ENCODE peak calls at places on chromosome 2, in six cellular contexts. W, U, G, L, V and B are unnamed samples.
A peak's percentile ranks its signal among the peaks of the same experiment; 100 is the strongest.

GRCh38 chr2:192228685-192229084 is 34.0 kb upstream of the TMEFF2 start:
- DNase-seq in W (no peak), U (no peak), G (no peak), L (no peak), V (no peak), B (no peak)

GRCh38 chr2:60560734-60561649 is 7.5 kb upstream of the BCL11A start:
- DNase-seq in W (peak; percentile 57), U (no peak), G (no peak), L (no peak), V (no peak), B (peak; percentile 53)

GRCh38 chr2:229160180-229160579 is 110.9 kb downstream of the PID1 start:
- DNase-seq in W (no peak), U (no peak), G (no peak), L (no peak), V (peak; percentile 69), B (no peak)

GRCh38 chr2:173187911-173188788 is 112.5 kb downstream of the MAP3K20 start:
- DNase-seq in W (no peak), U (no peak), G (no peak), L (no peak), V (no peak), B (peak; percentile 71)

GRCh38 chr2:202721621-202722020 is 86.9 kb downstream of the FAM117B start:
- DNase-seq in W (no peak), U (peak; percentile 57), G (no peak), L (no peak), V (no peak), B (peak; percentile 21)

GRCh38 chr2:191145769-191146471 is 4.9 kb downstream of the STAT4 start:
- DNase-seq in W (no peak), U (no peak), G (no peak), L (no peak), V (no peak), B (no peak)

GRCh38 chr2:151632993-151633592 is 101.2 kb downstream of the NEB start:
- DNase-seq in W (no peak), U (no peak), G (no peak), L (no peak), V (no peak), B (peak; percentile 45)

GRCh38 chr2:37802106-37802791 is 122.8 kb upstream of the RMDN2 start:
- DNase-seq in W (no peak), U (no peak), G (no peak), L (no peak), V (no peak), B (no peak)

GRCh38 chr2:181546086-181546485 is 88.9 kb downstream of the ITGA4 start:
- DNase-seq in W (no peak), U (peak; percentile 63), G (no peak), L (no peak), V (no peak), B (no peak)

GRCh38 chr2:158967731-158968395 is 577 bp upstream of the TANC1 start:
- DNase-seq in W (peak; percentile 71), U (no peak), G (no peak), L (peak; percentile 59), V (peak; percentile 50), B (peak; percentile 57)

GRCh38 chr2:39487398-39488250 is 50.5 kb upstream of the MAP4K3 start:
- DNase-seq in W (no peak), U (no peak), G (no peak), L (no peak), V (no peak), B (peak; percentile 48)

GRCh38 chr2:240389302-240389805 is 46.1 kb upstream of the GPC1 start:
- DNase-seq in W (no peak), U (no peak), G (peak; percentile 61), L (no peak), V (peak; percentile 8), B (no peak)

GRCh38 chr2:65432227-65433190 is at the start of gene SPRED2:
- DNase-seq in W (peak; percentile 93), U (peak; percentile 82), G (peak; percentile 92), L (peak; percentile 94), V (peak; percentile 96), B (peak; percentile 98)

GRCh38 chr2:72147303-72147970 is at the start of gene CYP26B1:
- DNase-seq in W (peak; percentile 70), U (no peak), G (peak; percentile 81), L (no peak), V (peak; percentile 17), B (no peak)

GRCh38 chr2:168343586-168343985 is 96.2 kb upstream of the STK39 start:
- DNase-seq in W (no peak), U (no peak), G (no peak), L (no peak), V (no peak), B (peak; percentile 13)

GRCh38 chr2:20050104-20050711 is 1.2 kb downstream of the LAPTM4A start:
- DNase-seq in W (no peak), U (no peak), G (no peak), L (no peak), V (no peak), B (peak; percentile 64)

GRCh38 chr2:151186011-151186410 is 75.7 kb downstream of the RBM43 start:
- DNase-seq in W (no peak), U (no peak), G (no peak), L (no peak), V (no peak), B (no peak)

GRCh38 chr2:175805442-175806114 is 196.5 kb downstream of the LNPK start:
- DNase-seq in W (no peak), U (no peak), G (no peak), L (no peak), V (no peak), B (peak; percentile 4)

GRCh38 chr2:142300517-142300916 is 169.7 kb upstream of the LRP1B start:
- DNase-seq in W (no peak), U (no peak), G (no peak), L (no peak), V (no peak), B (no peak)

GRCh38 chr2:215063526-215063925 is 74.9 kb downstream of the ABCA12 start:
- DNase-seq in W (no peak), U (no peak), G (no peak), L (no peak), V (no peak), B (no peak)

GRCh38 chr2:10658041-10658913 is 31.5 kb downstream of the NOL10 start:
- DNase-seq in W (no peak), U (peak; percentile 67), G (no peak), L (no peak), V (no peak), B (peak; percentile 64)

DNA sequence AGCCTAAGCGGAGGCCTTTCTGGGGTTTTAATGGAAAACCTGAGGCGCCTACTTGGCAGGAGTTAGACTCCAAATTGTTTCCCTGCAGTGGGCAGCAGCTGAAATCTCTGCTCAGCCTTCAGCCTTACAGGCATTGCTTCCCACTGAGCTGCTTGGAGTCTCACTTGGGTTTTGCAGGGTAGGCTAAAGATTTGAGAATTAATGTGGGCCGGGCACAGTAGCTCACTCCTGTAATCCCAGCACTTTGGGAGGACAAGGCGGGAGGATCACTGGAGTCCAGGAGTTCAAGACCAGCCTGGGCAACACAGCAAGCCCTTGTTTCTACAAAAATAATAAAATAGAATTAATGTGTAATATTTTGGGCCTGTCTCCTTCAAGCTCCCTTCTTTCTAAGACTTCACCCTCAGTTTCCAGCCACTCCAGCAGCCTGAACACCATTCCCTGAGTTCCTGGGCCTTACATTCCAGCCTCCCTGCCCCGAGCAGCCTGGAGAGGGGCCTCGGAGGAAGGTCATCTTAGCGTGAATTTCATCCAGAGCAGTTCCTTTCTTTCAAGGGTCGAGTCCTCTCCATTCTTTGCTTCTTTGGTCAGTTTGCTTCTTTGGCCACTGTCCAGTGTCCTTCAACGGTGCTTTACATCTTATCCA is 9.1 kb upstream of the RAB17 start:
- DNase-seq in W (no peak), U (no peak), G (no peak), L (no peak), V (no peak), B (no peak)
- TF ChIP-seq CTCF in W (no peak), U (no peak), G (no peak), L (no peak), V (no peak), B (no peak)

DNA sequence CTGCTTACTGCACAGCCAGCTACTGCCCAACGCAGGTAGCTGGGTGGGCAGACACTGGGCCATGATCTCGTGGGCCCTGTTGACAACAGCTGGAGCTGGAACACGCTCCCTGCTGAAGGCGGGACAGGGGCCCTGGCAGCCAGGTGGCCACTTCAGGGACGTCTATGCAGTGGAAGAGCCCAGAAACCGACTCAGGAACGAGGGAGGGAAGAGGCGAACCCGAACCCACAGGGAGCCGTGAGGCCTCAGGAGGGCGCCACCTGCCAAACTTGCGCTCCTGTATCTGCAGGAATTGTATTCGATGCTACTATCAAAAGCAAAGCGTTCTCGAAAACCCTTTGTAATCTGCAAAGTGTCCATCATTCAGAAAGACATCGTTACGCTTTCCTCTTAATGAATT is 198.4 kb downstream of the EIPR1 start:
- DNase-seq in W (no peak), U (no peak), G (peak; percentile 54), L (no peak), V (no peak), B (no peak)
- TF ChIP-seq CTCF in W (no peak), U (peak; percentile 34), G (no peak), L (no peak), V (no peak), B (no peak)

GRCh38 chr2:29314816-29315571 is 199.8 kb downstream of the CLIP4 start:
- DNase-seq in W (peak; percentile 48), U (no peak), G (peak; percentile 86), L (no peak), V (no peak), B (no peak)
- TF ChIP-seq CTCF in W (no peak), U (peak; percentile 4), G (no peak), L (no peak), V (no peak), B (no peak)

DNA sequence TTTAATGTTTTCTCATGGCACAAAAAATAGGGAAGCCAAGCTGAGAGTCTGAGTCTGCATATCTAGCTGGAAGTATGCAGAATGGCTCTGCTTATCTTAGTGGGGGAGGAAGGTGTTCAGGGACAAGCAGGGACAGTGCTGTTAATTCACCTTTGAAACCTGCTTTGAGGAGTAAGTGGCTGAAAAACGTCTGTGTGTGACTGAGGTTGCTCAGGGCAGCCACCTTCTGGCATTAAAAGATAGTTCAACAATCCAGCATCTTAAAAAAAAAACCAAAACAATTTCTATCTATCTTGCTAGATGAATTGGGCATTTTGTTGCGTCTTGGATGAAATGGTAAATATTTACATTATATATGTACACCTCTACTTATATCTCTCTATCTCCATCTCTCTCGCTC is 2.0 kb upstream of the TRPM8 start:
- DNase-seq in W (no peak), U (no peak), G (no peak), L (no peak), V (no peak), B (peak; percentile 8)
- TF ChIP-seq CTCF in W (peak; percentile 17), U (peak; percentile 47), G (no peak), L (no peak), V (no peak), B (peak; percentile 30)